ENCODE peak calls at places on chromosomes 16 and 17, in six cellular contexts. One of them, this sample, is unnamed.

GRCh38 chr17:38606646-38607611 is 1.2 kb upstream of the SRCIN1 start:
- DNase-seq in upper lobe of left lung: no peak
- DNase-seq in A549: no peak
- DNase-seq in sigmoid colon: peak
- DNase-seq in tibial nerve: no peak
- DNase-seq in stomach: peak
- DNase-seq in this sample: no peak

GRCh38 chr16:2178321-2179106 is 17.9 kb downstream of the CASKIN1 start:
- DNase-seq in stomach: no peak
- DNase-seq in A549: no peak
- DNase-seq in tibial nerve: no peak
- DNase-seq in upper lobe of left lung: peak
- DNase-seq in sigmoid colon: no peak
- DNase-seq in this sample: no peak

GRCh38 chr17:80318166-80318565 is 57.5 kb downstream of the RNF213 start:
- DNase-seq in A549: no peak
- DNase-seq in sigmoid colon: no peak
- DNase-seq in upper lobe of left lung: no peak
- DNase-seq in stomach: no peak
- DNase-seq in tibial nerve: no peak
- DNase-seq in this sample: no peak

GRCh38 chr16:49837673-49838360 is 18.1 kb downstream of the ZNF423 start:
- DNase-seq in tibial nerve: no peak
- DNase-seq in stomach: no peak
- DNase-seq in A549: no peak
- DNase-seq in sigmoid colon: no peak
- DNase-seq in upper lobe of left lung: no peak
- DNase-seq in this sample: no peak

GRCh38 chr17:44922746-44923470 is 7.6 kb upstream of the GFAP start:
- DNase-seq in sigmoid colon: peak
- DNase-seq in stomach: no peak
- DNase-seq in upper lobe of left lung: no peak
- DNase-seq in tibial nerve: no peak
- DNase-seq in A549: no peak
- DNase-seq in this sample: no peak

GRCh38 chr17:59897090-59897489 is 4.2 kb downstream of the RPS6KB1 start:
- DNase-seq in tibial nerve: no peak
- DNase-seq in sigmoid colon: no peak
- DNase-seq in stomach: no peak
- DNase-seq in upper lobe of left lung: no peak
- DNase-seq in A549: no peak
- DNase-seq in this sample: no peak

GRCh38 chr16:1290032-1290431 is 19.4 kb upstream of the UBE2I start:
- DNase-seq in A549: no peak
- DNase-seq in sigmoid colon: no peak
- DNase-seq in stomach: no peak
- DNase-seq in tibial nerve: no peak
- DNase-seq in upper lobe of left lung: peak
- DNase-seq in this sample: no peak

GRCh38 chr16:27748868-27749546 is 199.1 kb downstream of the KATNIP start:
- DNase-seq in tibial nerve: peak
- DNase-seq in A549: peak
- DNase-seq in sigmoid colon: no peak
- DNase-seq in stomach: no peak
- DNase-seq in upper lobe of left lung: no peak
- DNase-seq in this sample: no peak

GRCh38 chr17:59506907-59507726 is 58.3 kb upstream of the DHX40 start:
- DNase-seq in sigmoid colon: no peak
- DNase-seq in tibial nerve: no peak
- DNase-seq in stomach: no peak
- DNase-seq in upper lobe of left lung: no peak
- DNase-seq in A549: no peak
- DNase-seq in this sample: no peak

GRCh38 chr16:77789646-77790370 is 1.4 kb downstream of the VAT1L start:
- DNase-seq in sigmoid colon: no peak
- DNase-seq in tibial nerve: no peak
- DNase-seq in stomach: no peak
- DNase-seq in A549: no peak
- DNase-seq in upper lobe of left lung: no peak
- DNase-seq in this sample: no peak

GRCh38 chr17:45688353-45688752 is 95.8 kb upstream of the CRHR1 start:
- DNase-seq in tibial nerve: no peak
- DNase-seq in stomach: no peak
- DNase-seq in sigmoid colon: peak
- DNase-seq in upper lobe of left lung: no peak
- DNase-seq in A549: no peak
- DNase-seq in this sample: no peak

GRCh38 chr16:85475233-85475632 is 137.9 kb upstream of the GSE1 start:
- DNase-seq in sigmoid colon: no peak
- DNase-seq in upper lobe of left lung: peak
- DNase-seq in A549: no peak
- DNase-seq in stomach: no peak
- DNase-seq in tibial nerve: no peak
- DNase-seq in this sample: no peak

GRCh38 chr16:77169650-77170236 is 21.2 kb upstream of the MON1B start:
- DNase-seq in upper lobe of left lung: no peak
- DNase-seq in sigmoid colon: no peak
- DNase-seq in A549: peak
- DNase-seq in stomach: peak
- DNase-seq in tibial nerve: no peak
- DNase-seq in this sample: no peak

GRCh38 chr16:65745-66144 is 6.7 kb downstream of the RHBDF1 start:
- DNase-seq in tibial nerve: peak
- DNase-seq in stomach: peak
- DNase-seq in sigmoid colon: peak
- DNase-seq in upper lobe of left lung: peak
- DNase-seq in A549: peak
- DNase-seq in this sample: peak

GRCh38 chr17:80879723-80880649 is 111.7 kb upstream of the CHMP6 start:
- DNase-seq in A549: no peak
- DNase-seq in stomach: no peak
- DNase-seq in upper lobe of left lung: peak
- DNase-seq in sigmoid colon: peak
- DNase-seq in tibial nerve: no peak
- DNase-seq in this sample: no peak

GRCh38 chr17:32445075-32445427 is 741 bp downstream of the PSMD11 start:
- DNase-seq in upper lobe of left lung: no peak
- DNase-seq in sigmoid colon: peak
- DNase-seq in tibial nerve: no peak
- DNase-seq in A549: peak
- DNase-seq in stomach: peak
- DNase-seq in this sample: no peak

GRCh38 chr17:76027159-76027839 is at the start of gene EVPL:
- DNase-seq in stomach: peak
- DNase-seq in A549: peak
- DNase-seq in tibial nerve: no peak
- DNase-seq in sigmoid colon: no peak
- DNase-seq in upper lobe of left lung: peak
- DNase-seq in this sample: no peak

GRCh38 chr17:41131979-41132378 is 8.0 kb upstream of the KRTAP4-12 start:
- DNase-seq in stomach: no peak
- DNase-seq in sigmoid colon: no peak
- DNase-seq in A549: no peak
- DNase-seq in upper lobe of left lung: no peak
- DNase-seq in tibial nerve: no peak
- DNase-seq in this sample: no peak

GRCh38 chr16:69611103-69611640 is 45.4 kb downstream of the NFAT5 start:
- DNase-seq in sigmoid colon: no peak
- DNase-seq in A549: no peak
- DNase-seq in tibial nerve: no peak
- DNase-seq in stomach: no peak
- DNase-seq in upper lobe of left lung: no peak
- DNase-seq in this sample: no peak

GRCh38 chr16:69615528-69615927 is 49.8 kb downstream of the NFAT5 start:
- DNase-seq in upper lobe of left lung: no peak
- DNase-seq in stomach: no peak
- DNase-seq in tibial nerve: no peak
- DNase-seq in A549: no peak
- DNase-seq in sigmoid colon: no peak
- DNase-seq in this sample: no peak

GRCh38 chr16:69610356-69610755 is 44.6 kb downstream of the NFAT5 start:
- DNase-seq in A549: no peak
- DNase-seq in stomach: no peak
- DNase-seq in sigmoid colon: no peak
- DNase-seq in tibial nerve: no peak
- DNase-seq in upper lobe of left lung: no peak
- DNase-seq in this sample: no peak

GRCh38 chr16:69616082-69616481 is 50.3 kb downstream of the NFAT5 start:
- DNase-seq in tibial nerve: no peak
- DNase-seq in stomach: no peak
- DNase-seq in upper lobe of left lung: no peak
- DNase-seq in A549: no peak
- DNase-seq in sigmoid colon: no peak
- DNase-seq in this sample: no peak

DNA sequence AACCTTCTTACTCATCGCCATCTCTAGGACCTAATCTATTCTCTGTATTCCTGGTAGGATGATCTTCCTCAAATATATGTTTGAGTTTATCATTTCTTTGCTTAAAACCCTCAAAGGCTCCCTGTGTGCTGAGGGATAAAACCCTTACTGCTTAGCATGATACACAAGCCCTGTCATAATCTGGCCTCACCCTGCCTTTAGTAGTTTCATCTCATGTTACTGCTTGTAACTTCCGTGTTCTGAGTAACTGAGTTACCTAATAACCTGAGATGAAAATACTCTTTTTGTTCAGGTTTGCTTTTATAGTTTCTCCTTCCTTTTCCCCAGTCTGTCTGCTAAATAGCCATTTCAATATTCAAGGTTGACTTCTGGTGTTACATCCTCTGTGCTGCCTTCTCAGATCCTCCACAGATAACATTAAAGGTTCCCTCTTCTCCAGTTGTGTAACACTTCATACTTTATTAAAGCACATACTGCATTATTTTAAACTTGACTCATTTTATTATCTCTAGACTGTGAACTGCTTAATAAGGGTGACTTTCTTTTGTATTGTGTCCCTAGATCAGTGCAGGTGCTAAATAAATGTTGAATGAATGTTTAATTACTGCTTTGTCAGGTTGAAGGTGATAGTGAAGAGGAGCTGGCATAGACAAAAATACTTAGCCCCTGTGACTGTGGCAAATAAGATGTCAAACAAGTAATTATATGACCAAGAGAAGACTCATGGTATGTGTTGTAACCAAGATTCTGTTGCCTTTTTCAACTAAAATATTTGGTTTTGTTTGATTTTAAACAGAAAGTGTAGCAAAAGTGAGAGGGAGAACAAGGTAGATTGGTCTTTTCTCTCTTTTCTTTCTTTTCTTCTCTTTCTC is 47.8 kb downstream of the NFAT5 start:
- DNase-seq in A549: no peak
- DNase-seq in upper lobe of left lung: no peak
- DNase-seq in sigmoid colon: no peak
- DNase-seq in stomach: no peak
- DNase-seq in tibial nerve: no peak
- DNase-seq in this sample: no peak
- TF ChIP-seq EP300 in A549: no peak
- TF ChIP-seq EP300 in upper lobe of left lung: no peak
- TF ChIP-seq EP300 in sigmoid colon: no peak
- TF ChIP-seq EP300 in stomach: no peak
- TF ChIP-seq EP300 in tibial nerve: no peak
- TF ChIP-seq EP300 in this sample: no peak

DNA sequence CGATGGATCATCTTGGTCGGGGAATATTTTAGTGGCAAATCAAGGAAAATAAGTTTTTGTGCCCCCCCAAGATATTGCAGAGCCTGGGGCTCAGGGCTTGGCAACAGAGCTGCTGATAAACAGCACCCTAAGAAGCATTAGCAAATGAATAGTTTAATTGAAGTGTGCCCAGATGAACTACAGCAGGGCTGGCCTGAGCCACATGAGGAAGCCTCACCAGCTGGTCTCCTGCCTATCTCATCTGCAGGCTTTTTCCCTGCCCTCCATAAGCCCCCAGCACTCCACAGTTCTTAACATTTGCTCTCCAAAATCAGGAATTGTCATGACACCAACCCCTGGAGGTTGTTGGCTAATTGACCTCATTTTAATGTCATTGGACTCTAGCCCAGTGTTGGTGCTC is 480.2 kb downstream of the HS3ST3B1 start:
- DNase-seq in upper lobe of left lung: no peak
- DNase-seq in stomach: no peak
- DNase-seq in A549: no peak
- DNase-seq in tibial nerve: no peak
- DNase-seq in sigmoid colon: no peak
- DNase-seq in this sample: no peak
- TF ChIP-seq POLR2A in upper lobe of left lung: no peak
- TF ChIP-seq POLR2A in stomach: no peak
- TF ChIP-seq POLR2A in A549: no peak
- TF ChIP-seq POLR2A in tibial nerve: no peak
- TF ChIP-seq POLR2A in sigmoid colon: no peak
- TF ChIP-seq POLR2A in this sample: no peak

GRCh38 chr17:47872019-47872650 is 21.2 kb upstream of the SP6 start:
- DNase-seq in sigmoid colon: no peak
- DNase-seq in upper lobe of left lung: peak
- DNase-seq in tibial nerve: no peak
- DNase-seq in A549: no peak
- DNase-seq in stomach: no peak
- DNase-seq in this sample: no peak

GRCh38 chr17:47873200-47874090 is 22.5 kb upstream of the SP6 start:
- DNase-seq in A549: no peak
- DNase-seq in tibial nerve: no peak
- DNase-seq in sigmoid colon: no peak
- DNase-seq in upper lobe of left lung: no peak
- DNase-seq in stomach: no peak
- DNase-seq in this sample: no peak

GRCh38 chr17:47871048-47871447 is 20.1 kb upstream of the SP6 start:
- DNase-seq in tibial nerve: no peak
- DNase-seq in upper lobe of left lung: no peak
- DNase-seq in A549: no peak
- DNase-seq in stomach: no peak
- DNase-seq in sigmoid colon: no peak
- DNase-seq in this sample: no peak

GRCh38 chr17:47875011-47875471 is 21.0 kb upstream of the SP2 start:
- DNase-seq in upper lobe of left lung: no peak
- DNase-seq in stomach: no peak
- DNase-seq in tibial nerve: no peak
- DNase-seq in sigmoid colon: no peak
- DNase-seq in A549: no peak
- DNase-seq in this sample: no peak

GRCh38 chr17:47872651-47873161 is 21.7 kb upstream of the SP6 start:
- DNase-seq in stomach: no peak
- DNase-seq in upper lobe of left lung: no peak
- DNase-seq in tibial nerve: no peak
- DNase-seq in sigmoid colon: no peak
- DNase-seq in A549: no peak
- DNase-seq in this sample: no peak
- H3K4me3 ChIP-seq in stomach: no peak
- H3K4me3 ChIP-seq in upper lobe of left lung: no peak
- H3K4me3 ChIP-seq in tibial nerve: no peak
- H3K4me3 ChIP-seq in sigmoid colon: no peak
- H3K4me3 ChIP-seq in A549: no peak
- H3K4me3 ChIP-seq in this sample: no peak

DNA sequence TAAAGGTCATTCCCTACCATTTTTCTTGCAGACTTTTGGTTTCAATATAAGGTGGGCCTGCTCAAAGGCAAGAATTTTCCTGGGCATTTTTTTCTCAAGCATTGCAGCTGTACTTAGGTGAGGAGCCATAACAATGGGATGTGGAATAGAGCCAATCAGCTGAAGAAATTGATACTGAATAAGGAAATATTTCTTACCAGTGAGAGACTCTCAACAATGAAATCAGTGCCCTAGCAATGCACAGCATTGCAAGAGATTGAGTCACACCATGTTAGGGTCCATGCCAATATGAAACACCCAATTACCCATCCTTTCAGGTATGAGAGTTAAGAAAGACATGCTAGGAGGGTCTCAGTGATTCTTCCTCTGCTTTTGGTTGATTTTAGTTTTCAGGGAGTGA is 237.6 kb downstream of the SOX9 start:
- DNase-seq in tibial nerve: no peak
- DNase-seq in stomach: no peak
- DNase-seq in sigmoid colon: no peak
- DNase-seq in A549: no peak
- DNase-seq in upper lobe of left lung: no peak
- DNase-seq in this sample: no peak
- TF ChIP-seq EP300 in tibial nerve: no peak
- TF ChIP-seq EP300 in stomach: no peak
- TF ChIP-seq EP300 in sigmoid colon: no peak
- TF ChIP-seq EP300 in A549: no peak
- TF ChIP-seq EP300 in upper lobe of left lung: no peak
- TF ChIP-seq EP300 in this sample: no peak